ENCODE peak calls at places on chromosome 16, in ten cellular contexts. S is fibroblast of pulmonary artery; K is amniotic stem cell; C is fibroblast of the conjunctiva; G is prostate gland; Z is stimulated activated CD8-positive, alpha-beta memory T cell treated with anti-CD3 and anti-CD28 coated beads, Interleukin-4, amount 100 ng/mL, for 24 hours; B is neural crest cell; H is T-helper 2 cell; O is GM23338; W is foreskin fibroblast. N is an unnamed sample.

GRCh38 chr16:71610447-71610846 is 15.5 kb upstream of the MARVELD3 start:
- DNase-seq in K (no peak), W (no peak), B (no peak), C (no peak), S (no peak), O (peak; percentile 14), H (no peak), Z (no peak), G (no peak), N (no peak)

GRCh38 chr16:83972256-83973008 is 4.4 kb downstream of the NECAB2 start:
- DNase-seq in S (no peak), B (no peak), H (no peak), G (no peak), W (no peak), O (no peak), C (no peak), K (no peak), Z (no peak), N (no peak)

GRCh38 chr16:67833418-67834241 is 8.5 kb upstream of the THAP11 start:
- DNase-seq in Z (peak; percentile 88), K (peak; percentile 90), H (peak; percentile 88), O (peak; percentile 99), C (peak; percentile 76), G (peak; percentile 88), B (peak; percentile 94), W (peak; percentile 94), S (peak; percentile 90), N (peak; percentile 87)

GRCh38 chr16:24855678-24856077 is 9.9 kb downstream of the SLC5A11 start:
- DNase-seq in O (no peak), K (no peak), W (no peak), Z (no peak), B (no peak), C (no peak), S (no peak), G (peak; percentile 17), H (no peak), N (peak; percentile 54)

GRCh38 chr16:1378804-1379053 is 27.0 kb downstream of the GNPTG start:
- DNase-seq in Z (no peak), O (no peak), C (no peak), W (no peak), G (no peak), H (no peak), S (no peak), K (no peak), B (no peak), N (no peak)

GRCh38 chr16:14004719-14005315 is 66.3 kb upstream of the MRTFB start:
- DNase-seq in W (peak; percentile 65), B (no peak), O (no peak), C (no peak), S (no peak), G (no peak), H (no peak), Z (no peak), K (no peak), N (no peak)

GRCh38 chr16:74586948-74587347 is 20.0 kb downstream of the GLG1 start:
- DNase-seq in H (no peak), G (no peak), K (no peak), S (no peak), O (no peak), B (no peak), Z (no peak), C (no peak), W (no peak), N (no peak)

GRCh38 chr16:11101283-11101682 is 154.7 kb downstream of the SOCS1 start:
- DNase-seq in K (no peak), O (no peak), Z (no peak), G (no peak), C (no peak), W (no peak), H (no peak), B (no peak), S (no peak), N (no peak)